ENCODE peak calls at places on chromosomes 12 and 14, in seven cellular contexts. P is neural crest cell; M is AML-193; C is breast epithelium; R is effector memory CD8-positive, alpha-beta T cell; N is NCI-H187; B is activated T-helper 1 cell treated with anti-CD3 and anti-CD28 coated beads, Interleukin-2, amount 50 U/mL, for 16 hours. X is an unnamed sample.

GRCh38 chr12:69404851-69405365 is 45.4 kb downstream of the YEATS4 start:
- DNase-seq in M (no peak), C (no peak), R (no peak), N (no peak), P (no peak), B (no peak), X (no peak)

GRCh38 chr12:77189463-77189862 is 124.1 kb upstream of the E2F7 start:
- DNase-seq in C (no peak), M (no peak), N (no peak), R (no peak), B (no peak), P (no peak), X (no peak)

GRCh38 chr14:53408175-53408879 is 255.2 kb upstream of the DDHD1 start:
- DNase-seq in R (no peak), N (peak), C (no peak), B (no peak), P (no peak), M (no peak), X (no peak)

GRCh38 chr12:3624273-3624672 is 128.6 kb downstream of the CRACR2A start:
- DNase-seq in R (no peak), P (no peak), B (no peak), N (no peak), C (no peak), M (no peak), X (no peak)

GRCh38 chr14:72801381-72801812 is 92.5 kb downstream of the DPF3 start:
- DNase-seq in P (no peak), B (no peak), R (no peak), N (no peak), M (no peak), C (no peak), X (no peak)

GRCh38 chr14:84929834-84930233 is 600.1 kb upstream of the FLRT2 start:
- DNase-seq in P (no peak), B (no peak), R (no peak), C (no peak), N (no peak), M (no peak), X (no peak)

GRCh38 chr12:119808441-119808840 is 68.7 kb downstream of the CIT start:
- DNase-seq in R (no peak), N (no peak), M (no peak), C (no peak), B (no peak), P (no peak), X (no peak)

GRCh38 chr12:127120851-127121250 is 1146.1 kb upstream of the TMEM132C start:
- DNase-seq in R (no peak), B (no peak), C (no peak), P (no peak), M (no peak), N (no peak), X (no peak)

GRCh38 chr12:100554608-100555077 is 18.8 kb upstream of the GAS2L3 start:
- DNase-seq in N (peak), P (peak), R (no peak), C (no peak), M (peak), B (no peak), X (peak)

GRCh38 chr14:58243790-58244555 is 670 bp upstream of the PSMA3 start:
- DNase-seq in N (no peak), B (no peak), C (no peak), P (no peak), M (peak), R (no peak), X (peak)

GRCh38 chr12:25386823-25387134 is 136.1 kb upstream of the KRAS start:
- DNase-seq in R (no peak), P (no peak), M (no peak), N (no peak), B (no peak), C (no peak), X (no peak)

GRCh38 chr12:121391619-121392324 is 8.1 kb upstream of the RNF34 start:
- DNase-seq in M (no peak), C (no peak), B (no peak), P (no peak), N (no peak), R (peak), X (peak)

GRCh38 chr12:2013527-2014223 is 9.4 kb upstream of the DCP1B start:
- DNase-seq in B (no peak), R (no peak), M (no peak), C (no peak), P (no peak), N (no peak), X (no peak)

GRCh38 chr12:25518512-25518911 is 34.6 kb downstream of the LMNTD1 start:
- DNase-seq in B (no peak), N (no peak), R (no peak), P (no peak), M (no peak), C (no peak), X (no peak)